ENCODE peak calls at places on chromosomes 13 and 19, in four cellular contexts. One of them, this sample, is unnamed.
A peak's percentile ranks its signal among the peaks of the same experiment; 100 is the strongest.

GRCh38 chr19:40603071-40603718 is 2.0 kb downstream of the LTBP4 start:
- DNase-seq in H1: no peak
- DNase-seq in IMR-90: peak; percentile 59
- DNase-seq in H9: no peak
- DNase-seq in this sample: peak; percentile 91

GRCh38 chr19:55028757-55029156 is 9.3 kb downstream of the GP6 start:
- DNase-seq in IMR-90: no peak
- DNase-seq in H9: no peak
- DNase-seq in H1: no peak
- DNase-seq in this sample: no peak

GRCh38 chr13:105573134-105573533 is 962.3 kb downstream of the EFNB2 start:
- DNase-seq in IMR-90: no peak
- DNase-seq in H9: no peak
- DNase-seq in H1: no peak
- DNase-seq in this sample: no peak

GRCh38 chr19:5017235-5017634 is 48.3 kb downstream of the KDM4B start:
- DNase-seq in H9: no peak
- DNase-seq in H1: no peak
- DNase-seq in IMR-90: no peak
- DNase-seq in this sample: no peak

GRCh38 chr13:31437975-31438374 is 238.2 kb downstream of the B3GLCT start:
- DNase-seq in IMR-90: no peak
- DNase-seq in H9: no peak
- DNase-seq in H1: no peak
- DNase-seq in this sample: peak; percentile 20

GRCh38 chr13:101919541-101920306 is 467.2 kb downstream of the ITGBL1 start:
- DNase-seq in IMR-90: peak; percentile 10
- DNase-seq in H9: peak; percentile 73
- DNase-seq in H1: peak; percentile 85
- DNase-seq in this sample: peak; percentile 65

GRCh38 chr13:37752156-37752555 is 117.4 kb downstream of the TRPC4 start:
- DNase-seq in IMR-90: no peak
- DNase-seq in H9: no peak
- DNase-seq in H1: no peak
- DNase-seq in this sample: no peak

GRCh38 chr13:23506071-23506820 is 64.0 kb upstream of the TNFRSF19 start:
- DNase-seq in H1: no peak
- DNase-seq in IMR-90: peak; percentile 39
- DNase-seq in H9: no peak
- DNase-seq in this sample: no peak

GRCh38 chr13:27172495-27172842 is 858 bp upstream of the USP12 start:
- DNase-seq in H9: no peak
- DNase-seq in H1: no peak
- DNase-seq in IMR-90: peak; percentile 63
- DNase-seq in this sample: no peak

GRCh38 chr13:32309812-32310706 is 5.1 kb downstream of the ZAR1L start:
- DNase-seq in H9: peak; percentile 32
- DNase-seq in H1: peak; percentile 47
- DNase-seq in IMR-90: peak; percentile 72
- DNase-seq in this sample: peak; percentile 51

GRCh38 chr19:30535011-30535410 is 162.8 kb downstream of the ZNF536 start:
- DNase-seq in IMR-90: no peak
- DNase-seq in H1: no peak
- DNase-seq in H9: no peak
- DNase-seq in this sample: peak; percentile 13

GRCh38 chr13:112903606-112904195 is 65.3 kb upstream of the MCF2L start:
- DNase-seq in H1: no peak
- DNase-seq in H9: peak; percentile 25
- DNase-seq in IMR-90: no peak
- DNase-seq in this sample: no peak

GRCh38 chr13:42113478-42113877 is 65.0 kb downstream of the DGKH start:
- DNase-seq in IMR-90: no peak
- DNase-seq in H9: no peak
- DNase-seq in H1: no peak
- DNase-seq in this sample: no peak

GRCh38 chr13:40994581-40995230 is 24.4 kb downstream of the ELF1 start:
- DNase-seq in H1: no peak
- DNase-seq in IMR-90: no peak
- DNase-seq in H9: no peak
- DNase-seq in this sample: no peak

GRCh38 chr19:45446295-45446694 is 21.5 kb upstream of the FOSB start:
- DNase-seq in IMR-90: peak; percentile 52
- DNase-seq in H9: no peak
- DNase-seq in H1: no peak
- DNase-seq in this sample: peak; percentile 77

GRCh38 chr19:3642987-3643386 is 16.4 kb upstream of the CACTIN start:
- DNase-seq in IMR-90: no peak
- DNase-seq in H9: peak; percentile 73
- DNase-seq in H1: peak; percentile 83
- DNase-seq in this sample: peak; percentile 17

GRCh38 chr13:70107125-70107497 is 515 bp upstream of the ATXN8OS start:
- DNase-seq in H9: no peak
- DNase-seq in H1: no peak
- DNase-seq in IMR-90: no peak
- DNase-seq in this sample: no peak

GRCh38 chr19:3375221-3376088 is 9.1 kb downstream of the NFIC start:
- DNase-seq in H1: no peak
- DNase-seq in H9: no peak
- DNase-seq in IMR-90: peak; percentile 70
- DNase-seq in this sample: no peak

GRCh38 chr13:74210693-74211393 is 76.6 kb upstream of the KLF12 start:
- DNase-seq in H1: no peak
- DNase-seq in IMR-90: peak; percentile 98
- DNase-seq in H9: no peak
- DNase-seq in this sample: no peak

GRCh38 chr13:111502957-111503356 is 182.5 kb downstream of the TEX29 start:
- DNase-seq in IMR-90: no peak
- DNase-seq in H9: no peak
- DNase-seq in H1: no peak
- DNase-seq in this sample: no peak

GRCh38 chr19:40442328-40443130 is 1.6 kb downstream of the SERTAD3 start:
- DNase-seq in H9: no peak
- DNase-seq in H1: no peak
- DNase-seq in IMR-90: no peak
- DNase-seq in this sample: no peak

GRCh38 chr19:30130356-30131122 is 188.5 kb downstream of the URI1 start:
- DNase-seq in IMR-90: no peak
- DNase-seq in H1: no peak
- DNase-seq in H9: no peak
- DNase-seq in this sample: no peak

GRCh38 chr19:47696635-47697034 is 16.6 kb upstream of the EHD2 start:
- DNase-seq in H9: no peak
- DNase-seq in H1: no peak
- DNase-seq in IMR-90: no peak
- DNase-seq in this sample: no peak

GRCh38 chr13:110949628-110950027 is 34.8 kb upstream of the ANKRD10 start:
- DNase-seq in H1: no peak
- DNase-seq in IMR-90: no peak
- DNase-seq in H9: no peak
- DNase-seq in this sample: no peak

GRCh38 chr19:21581646-21582045 is 76.2 kb downstream of the ZNF429 start:
- DNase-seq in H1: no peak
- DNase-seq in H9: no peak
- DNase-seq in IMR-90: no peak
- DNase-seq in this sample: no peak

GRCh38 chr19:18520848-18521691 is 800 bp downstream of the ELL start:
- DNase-seq in H9: peak; percentile 50
- DNase-seq in IMR-90: no peak
- DNase-seq in H1: peak; percentile 59
- DNase-seq in this sample: peak; percentile 33

GRCh38 chr19:40190891-40191835 is at the start of gene MAP3K10:
- DNase-seq in H9: peak; percentile 63
- DNase-seq in H1: peak; percentile 82
- DNase-seq in IMR-90: peak; percentile 51
- DNase-seq in this sample: peak; percentile 54

GRCh38 chr13:75492389-75492788 is 10.4 kb upstream of the TBC1D4 start:
- DNase-seq in IMR-90: peak; percentile 69
- DNase-seq in H1: no peak
- DNase-seq in H9: no peak
- DNase-seq in this sample: no peak

GRCh38 chr13:20127563-20128458 is 33.0 kb downstream of the GJA3 start:
- DNase-seq in H9: peak; percentile 67
- DNase-seq in H1: peak; percentile 84
- DNase-seq in IMR-90: peak; percentile 16
- DNase-seq in this sample: peak; percentile 72

GRCh38 chr13:41751734-41752445 is 209.0 kb downstream of the VWA8 start:
- DNase-seq in H1: no peak
- DNase-seq in H9: no peak
- DNase-seq in IMR-90: no peak
- DNase-seq in this sample: no peak

GRCh38 chr13:34162545-34162936 is 344.6 kb downstream of the RFC3 start:
- DNase-seq in IMR-90: peak; percentile 34
- DNase-seq in H9: no peak
- DNase-seq in H1: no peak
- DNase-seq in this sample: peak; percentile 46

GRCh38 chr19:8148410-8149231 is 771 bp downstream of the FBN3 start:
- DNase-seq in IMR-90: no peak
- DNase-seq in H9: peak; percentile 94
- DNase-seq in H1: peak; percentile 87
- DNase-seq in this sample: peak; percentile 96

GRCh38 chr19:17107546-17108452 is 32.2 kb downstream of the MYO9B start:
- DNase-seq in IMR-90: peak; percentile 98
- DNase-seq in H9: no peak
- DNase-seq in H1: no peak
- DNase-seq in this sample: peak; percentile 59

GRCh38 chr13:74930402-74931165 is 551.4 kb downstream of the TBC1D4 start:
- DNase-seq in H1: no peak
- DNase-seq in IMR-90: peak; percentile 61
- DNase-seq in H9: no peak
- DNase-seq in this sample: no peak

GRCh38 chr19:468587-469256 is 7.9 kb upstream of the SHC2 start:
- DNase-seq in IMR-90: no peak
- DNase-seq in H1: no peak
- DNase-seq in H9: no peak
- DNase-seq in this sample: no peak
- H4K5ac ChIP-seq in IMR-90: no peak overlapping the region
- H4K5ac ChIP-seq in H1: no peak overlapping the region
- H4K5ac ChIP-seq in H9: no peak overlapping the region
- H4K5ac ChIP-seq in this sample: no peak overlapping the region

DNA sequence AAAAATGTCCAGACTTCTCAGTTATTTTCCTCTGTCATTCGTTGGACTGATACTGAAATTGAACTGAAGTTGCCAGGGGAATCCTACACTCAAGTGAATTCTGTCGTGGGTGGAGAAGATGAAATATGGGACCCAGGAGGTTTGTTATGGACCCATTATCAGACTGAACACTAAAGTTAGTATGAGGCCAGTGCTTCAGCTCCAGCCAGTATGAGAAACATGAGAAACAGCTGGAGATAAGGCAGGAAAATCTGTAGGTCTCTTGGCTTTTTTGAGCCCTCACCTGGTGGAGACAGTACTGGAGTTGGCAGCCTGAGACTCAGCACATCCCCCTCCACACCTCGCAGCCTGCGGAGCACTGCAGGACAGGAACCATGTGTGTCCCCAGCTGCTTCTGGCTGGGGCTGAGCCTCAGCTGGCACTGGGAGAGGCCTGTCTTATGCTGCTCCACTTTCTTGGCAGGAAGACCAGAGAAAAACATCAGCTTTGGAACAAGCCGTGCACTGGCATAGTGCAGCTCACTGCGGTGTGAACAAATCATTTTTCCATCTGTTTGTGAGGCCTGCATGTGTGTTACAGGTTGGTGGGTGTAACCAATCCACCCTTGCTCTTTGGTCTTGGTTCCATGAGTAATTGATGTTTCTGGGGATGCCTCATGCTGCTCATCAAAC is 641.0 kb downstream of the FGF9 start:
- DNase-seq in IMR-90: no peak
- DNase-seq in H1: no peak
- DNase-seq in H9: peak; percentile 31
- DNase-seq in this sample: peak; percentile 8
- H4K5ac ChIP-seq in IMR-90: no peak overlapping the region
- H4K5ac ChIP-seq in H1: no peak overlapping the region
- H4K5ac ChIP-seq in H9: no peak overlapping the region
- H4K5ac ChIP-seq in this sample: no peak overlapping the region

DNA sequence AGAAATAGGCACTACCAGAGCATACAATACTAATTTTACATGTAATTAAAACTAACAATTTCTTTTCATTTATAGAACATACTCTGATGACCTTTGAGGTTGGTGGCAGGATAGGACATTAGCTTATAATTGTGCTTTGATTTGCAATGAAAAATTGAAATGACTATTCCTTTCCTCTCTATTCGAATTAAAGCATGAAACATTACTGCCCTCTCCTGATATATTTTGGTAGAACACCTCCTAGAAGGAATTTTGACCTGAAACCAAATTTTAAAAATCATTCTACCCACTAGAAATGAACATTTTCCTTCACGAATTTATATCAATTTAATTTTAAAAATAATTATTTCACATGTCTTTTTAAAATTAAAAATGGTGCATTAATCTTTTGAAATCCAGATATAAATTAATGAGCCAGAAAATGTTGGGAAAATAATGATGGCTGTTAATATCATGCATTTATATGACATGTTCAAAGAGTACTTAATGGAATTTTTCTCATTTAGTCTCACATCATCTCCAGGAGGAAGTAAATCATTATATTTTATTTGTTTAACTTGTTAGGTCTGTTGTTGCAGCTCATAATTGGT is 556.3 kb upstream of the ARGLU1 start:
- DNase-seq in IMR-90: peak; percentile 36
- DNase-seq in H9: no peak
- DNase-seq in H1: no peak
- DNase-seq in this sample: peak; percentile 33
- H4K5ac ChIP-seq in IMR-90: no peak overlapping the region
- H4K5ac ChIP-seq in H9: no peak overlapping the region
- H4K5ac ChIP-seq in H1: no peak overlapping the region
- H4K5ac ChIP-seq in this sample: no peak overlapping the region

DNA sequence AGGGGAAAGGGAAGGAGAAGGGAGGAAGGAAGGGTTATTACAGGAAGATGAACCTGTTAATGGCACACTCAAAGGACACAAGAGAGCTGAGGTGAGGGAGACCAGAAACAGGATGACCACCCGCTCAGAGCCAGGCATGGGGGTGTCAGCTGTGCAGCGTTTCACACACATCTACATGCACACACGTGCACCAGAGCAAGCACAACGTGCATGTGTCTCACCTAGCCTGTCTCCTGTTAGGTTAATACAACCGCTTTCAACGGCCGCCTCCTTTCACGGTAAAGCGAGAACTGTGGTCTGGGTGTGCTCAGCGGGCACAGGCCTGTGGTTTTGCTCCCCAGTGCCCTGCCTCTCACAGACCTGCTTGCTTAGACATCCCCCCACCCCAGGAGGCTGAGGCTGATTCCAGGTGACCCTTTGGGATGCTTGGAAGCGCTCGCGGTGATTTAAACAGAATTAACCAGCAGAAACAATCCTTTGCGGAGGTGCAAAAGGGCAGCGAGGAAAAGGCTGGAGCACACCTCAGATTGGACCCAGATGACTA is 27.4 kb downstream of the IRS2 start:
- DNase-seq in IMR-90: no peak
- DNase-seq in H1: no peak
- DNase-seq in H9: no peak
- DNase-seq in this sample: no peak
- H4K5ac ChIP-seq in IMR-90: no peak overlapping the region
- H4K5ac ChIP-seq in H1: no peak overlapping the region
- H4K5ac ChIP-seq in H9: no peak overlapping the region
- H4K5ac ChIP-seq in this sample: no peak overlapping the region